ENCODE peak calls at places on chromosomes 13 and 19, in eight cellular contexts. One of them, this sample, is unnamed.

GRCh38 chr19:54379187-54379678 is 14.5 kb upstream of the LAIR1 start:
- DNase-seq in uterus: no peak
- DNase-seq in AG08396: no peak
- DNase-seq in endodermal cell: no peak
- DNase-seq in Peyer's patch: no peak
- DNase-seq in cortex of kidney: no peak
- DNase-seq in tibial nerve: no peak
- DNase-seq in stimulated activated CD8-positive, alpha-beta memory T cell treated with anti-CD3 and anti-CD28 coated beads, Interleukin-2, amount 100 ng/mL, for 1 hour: no peak
- DNase-seq in this sample: no peak

GRCh38 chr19:45166723-45167252 is 6.0 kb upstream of the NKPD1 start:
- DNase-seq in Peyer's patch: no peak
- DNase-seq in endodermal cell: peak; percentile 64
- DNase-seq in stimulated activated CD8-positive, alpha-beta memory T cell treated with anti-CD3 and anti-CD28 coated beads, Interleukin-2, amount 100 ng/mL, for 1 hour: no peak
- DNase-seq in uterus: no peak
- DNase-seq in tibial nerve: no peak
- DNase-seq in AG08396: no peak
- DNase-seq in cortex of kidney: no peak
- DNase-seq in this sample: no peak

GRCh38 chr19:39479916-39480315 is 722 bp upstream of the TIMM50 start:
- DNase-seq in AG08396: no peak
- DNase-seq in stimulated activated CD8-positive, alpha-beta memory T cell treated with anti-CD3 and anti-CD28 coated beads, Interleukin-2, amount 100 ng/mL, for 1 hour: no peak
- DNase-seq in cortex of kidney: no peak
- DNase-seq in Peyer's patch: no peak
- DNase-seq in endodermal cell: no peak
- DNase-seq in uterus: no peak
- DNase-seq in tibial nerve: no peak
- DNase-seq in this sample: no peak

GRCh38 chr13:74288361-74288911 is 154.2 kb upstream of the KLF12 start:
- DNase-seq in tibial nerve: no peak
- DNase-seq in endodermal cell: peak; percentile 59
- DNase-seq in stimulated activated CD8-positive, alpha-beta memory T cell treated with anti-CD3 and anti-CD28 coated beads, Interleukin-2, amount 100 ng/mL, for 1 hour: no peak
- DNase-seq in Peyer's patch: peak; percentile 72
- DNase-seq in uterus: no peak
- DNase-seq in cortex of kidney: no peak
- DNase-seq in AG08396: peak; percentile 4
- DNase-seq in this sample: no peak

GRCh38 chr19:52114691-52115090 is 19.1 kb upstream of the ZNF841 start:
- DNase-seq in cortex of kidney: no peak
- DNase-seq in tibial nerve: no peak
- DNase-seq in stimulated activated CD8-positive, alpha-beta memory T cell treated with anti-CD3 and anti-CD28 coated beads, Interleukin-2, amount 100 ng/mL, for 1 hour: no peak
- DNase-seq in endodermal cell: no peak
- DNase-seq in AG08396: no peak
- DNase-seq in Peyer's patch: no peak
- DNase-seq in uterus: no peak
- DNase-seq in this sample: no peak

GRCh38 chr13:77918391-77919261 is at the start of gene EDNRB:
- DNase-seq in Peyer's patch: peak; percentile 51
- DNase-seq in tibial nerve: peak; percentile 28
- DNase-seq in uterus: peak; percentile 35
- DNase-seq in cortex of kidney: no peak
- DNase-seq in stimulated activated CD8-positive, alpha-beta memory T cell treated with anti-CD3 and anti-CD28 coated beads, Interleukin-2, amount 100 ng/mL, for 1 hour: no peak
- DNase-seq in AG08396: peak; percentile 53
- DNase-seq in endodermal cell: peak; percentile 89
- DNase-seq in this sample: no peak

GRCh38 chr13:99991806-99992242 is 10.2 kb downstream of the ZIC2 start:
- DNase-seq in endodermal cell: no peak
- DNase-seq in AG08396: no peak
- DNase-seq in uterus: no peak
- DNase-seq in cortex of kidney: no peak
- DNase-seq in stimulated activated CD8-positive, alpha-beta memory T cell treated with anti-CD3 and anti-CD28 coated beads, Interleukin-2, amount 100 ng/mL, for 1 hour: no peak
- DNase-seq in Peyer's patch: no peak
- DNase-seq in tibial nerve: no peak
- DNase-seq in this sample: no peak

GRCh38 chr13:51856998-51857397 is 4.8 kb upstream of the CCDC70 start:
- DNase-seq in uterus: no peak
- DNase-seq in endodermal cell: no peak
- DNase-seq in AG08396: no peak
- DNase-seq in stimulated activated CD8-positive, alpha-beta memory T cell treated with anti-CD3 and anti-CD28 coated beads, Interleukin-2, amount 100 ng/mL, for 1 hour: no peak
- DNase-seq in tibial nerve: no peak
- DNase-seq in cortex of kidney: no peak
- DNase-seq in Peyer's patch: no peak
- DNase-seq in this sample: no peak

GRCh38 chr13:84925443-84925842 is 873.8 kb downstream of the SLITRK6 start:
- DNase-seq in uterus: no peak
- DNase-seq in cortex of kidney: no peak
- DNase-seq in stimulated activated CD8-positive, alpha-beta memory T cell treated with anti-CD3 and anti-CD28 coated beads, Interleukin-2, amount 100 ng/mL, for 1 hour: no peak
- DNase-seq in tibial nerve: no peak
- DNase-seq in AG08396: no peak
- DNase-seq in endodermal cell: no peak
- DNase-seq in Peyer's patch: no peak
- DNase-seq in this sample: no peak